ENCODE peak calls at places on chromosomes 12 and 14, in five cellular contexts. O is PC-3, U is AG04450, W is K562, F is breast epithelium. B is an unnamed sample.

GRCh38 chr14:90513151-90514014 is 116.6 kb downstream of the CALM1 start:
- DNase-seq in W (no peak), O (peak; percentile 90), U (no peak), F (peak; percentile 82), B (peak; percentile 96)

GRCh38 chr12:57224973-57225679 is 4.4 kb upstream of the SHMT2 start:
- DNase-seq in W (no peak), O (no peak), U (no peak), F (no peak), B (no peak)

GRCh38 chr14:65062096-65063075 is 39.9 kb downstream of the MAX start:
- DNase-seq in O (peak; percentile 56), U (no peak), W (no peak), F (no peak), B (no peak)

GRCh38 chr14:86788229-86788628 is 1204.8 kb downstream of the GALC start:
- DNase-seq in O (no peak), U (no peak), W (no peak), F (no peak), B (no peak)

GRCh38 chr14:103724116-103724515 is 8.5 kb downstream of the ZFYVE21 start:
- DNase-seq in F (no peak), W (no peak), O (no peak), U (no peak), B (no peak)

GRCh38 chr12:64733857-64734256 is 25.3 kb downstream of the GNS start:
- DNase-seq in U (no peak), F (no peak), W (no peak), O (peak; percentile 99), B (peak; percentile 60)

GRCh38 chr14:102189858-102190257 is 50.2 kb downstream of the WDR20 start:
- DNase-seq in U (no peak), O (no peak), W (peak; percentile 30), F (no peak), B (no peak)

GRCh38 chr14:84228702-84229101 is 1301.2 kb upstream of the FLRT2 start:
- DNase-seq in F (no peak), O (peak; percentile 20), W (no peak), U (no peak), B (no peak)

GRCh38 chr12:112005419-112006395 is 7.3 kb downstream of the TMEM116 start:
- DNase-seq in U (no peak), F (peak; percentile 58), W (peak; percentile 58), O (peak; percentile 47), B (no peak)

GRCh38 chr12:6074979-6075585 is 49.4 kb downstream of the VWF start:
- DNase-seq in U (no peak), F (no peak), O (no peak), W (no peak), B (no peak)

GRCh38 chr12:1993871-1994371 is 10.3 kb downstream of the DCP1B start:
- DNase-seq in U (peak; percentile 72), O (peak; percentile 46), F (no peak), W (no peak), B (no peak)

GRCh38 chr12:107388263-107388662 is 294.9 kb upstream of the CRY1 start:
- DNase-seq in F (no peak), U (no peak), W (no peak), O (no peak), B (no peak)

GRCh38 chr14:72451081-72451972 is 442.6 kb downstream of the DPF3 start:
- DNase-seq in F (no peak), U (no peak), O (no peak), W (no peak), B (no peak)
- H3K27ac ChIP-seq in F (no peak overlapping the region), U (no peak overlapping the region), O (no peak overlapping the region), W (peak overlapping the region; percentile 43), B (peak overlapping the region; percentile 62)

GRCh38 chr12:92541024-92541423 is 161.8 kb upstream of the PLEKHG7 start:
- DNase-seq in W (no peak), O (no peak), F (no peak), U (no peak), B (no peak)
- H3K27ac ChIP-seq in W (no peak overlapping the region), O (no peak overlapping the region), F (peak overlapping the region; percentile 48), U (no peak overlapping the region), B (no peak overlapping the region)

GRCh38 chr14:72565917-72566316 is 328.0 kb downstream of the DPF3 start:
- DNase-seq in O (no peak), U (no peak), F (no peak), W (no peak), B (no peak)
- H3K27ac ChIP-seq in O (no peak overlapping the region), U (no peak overlapping the region), F (no peak overlapping the region), W (no peak overlapping the region), B (no peak overlapping the region)

GRCh38 chr12:40331886-40332285 is 107.1 kb downstream of the LRRK2 start:
- DNase-seq in W (no peak), U (no peak), O (no peak), F (no peak), B (no peak)
- H3K27ac ChIP-seq in W (no peak overlapping the region), U (no peak overlapping the region), O (no peak overlapping the region), F (no peak overlapping the region), B (no peak overlapping the region)

DNA sequence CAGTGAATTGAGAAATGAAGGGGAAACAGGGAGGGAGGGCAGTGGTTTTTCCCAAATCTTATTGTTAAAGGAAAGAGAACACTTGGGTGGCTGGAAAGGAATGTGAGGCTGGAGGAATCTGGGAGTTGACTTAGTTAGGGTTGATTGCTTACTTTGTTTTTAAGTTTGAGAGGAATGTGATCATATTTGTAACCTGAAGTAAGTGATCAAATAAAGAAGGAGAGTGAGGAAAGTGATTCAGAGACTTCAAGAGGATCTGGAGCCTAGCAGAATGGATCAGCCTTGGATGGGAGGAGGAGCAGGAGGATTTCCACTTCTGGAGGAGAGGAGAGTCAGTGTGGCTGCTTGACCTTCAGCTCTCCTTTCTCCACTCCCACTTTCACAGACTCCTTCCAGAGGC is 6.0 kb upstream of the LRP6 start:
- DNase-seq in W (no peak), U (no peak), F (no peak), O (no peak), B (no peak)
- H3K27ac ChIP-seq in W (no peak overlapping the region), U (peak overlapping the region; percentile 47), F (no peak overlapping the region), O (no peak overlapping the region), B (no peak overlapping the region)

GRCh38 chr12:15280930-15281329 is 41.4 kb upstream of the PTPRO start:
- DNase-seq in O (no peak), W (no peak), U (no peak), F (no peak), B (no peak)

GRCh38 chr12:15274561-15274967 is 47.7 kb upstream of the PTPRO start:
- DNase-seq in W (no peak), U (no peak), O (peak; percentile 79), F (no peak), B (no peak)

GRCh38 chr12:15276088-15276698 is 46.1 kb upstream of the PTPRO start:
- DNase-seq in W (peak; percentile 19), F (no peak), O (peak; percentile 70), U (no peak), B (no peak)

GRCh38 chr12:15273896-15274295 is 48.4 kb upstream of the PTPRO start:
- DNase-seq in U (no peak), W (no peak), O (no peak), F (no peak), B (no peak)

GRCh38 chr12:15278816-15279658 is 43.3 kb upstream of the PTPRO start:
- DNase-seq in O (peak; percentile 88), F (peak; percentile 61), W (no peak), U (no peak), B (no peak)
- H3K27ac ChIP-seq in O (peak overlapping the region; percentile 98), F (peak overlapping the region; percentile 14), W (no peak overlapping the region), U (no peak overlapping the region), B (no peak overlapping the region)

GRCh38 chr12:122014781-122015180 is 6.9 kb upstream of the BCL7A start:
- DNase-seq in F (no peak), O (no peak), U (no peak), W (no peak), B (no peak)
- H3K27ac ChIP-seq in F (no peak overlapping the region), O (no peak overlapping the region), U (no peak overlapping the region), W (no peak overlapping the region), B (no peak overlapping the region)